ENCODE peak calls at places on chromosomes 12 and 14, in seven cellular contexts. S is HepG2, K is mesendoderm, L is PC-3, H is astrocyte, C is GM23338, B is SK-N-SH. M is an unnamed sample.
A peak's percentile ranks its signal among the peaks of the same experiment; 100 is the strongest.

GRCh38 chr14:29227631-29228030 is 461.0 kb downstream of the FOXG1 start:
- DNase-seq in S (no peak), K (no peak), L (no peak), H (peak; percentile 56), C (no peak), B (no peak), M (no peak)

GRCh38 chr14:78512021-78512420 is 341.8 kb downstream of the NRXN3 start:
- DNase-seq in S (no peak), K (no peak), L (no peak), H (no peak), C (no peak), B (no peak), M (no peak)

GRCh38 chr12:98503343-98503592 is 12.1 kb upstream of the TMPO start:
- DNase-seq in S (peak; percentile 84), K (peak; percentile 96), L (peak; percentile 97), H (peak; percentile 85), C (peak; percentile 91), B (peak; percentile 71), M (peak; percentile 88)

GRCh38 chr12:3076730-3077571 is at the start of gene TSPAN9:
- DNase-seq in S (peak; percentile 37), K (peak; percentile 45), L (peak; percentile 52), H (peak; percentile 34), C (peak; percentile 76), B (peak; percentile 96), M (peak; percentile 55)

GRCh38 chr12:48002179-48002601 is 2.1 kb downstream of the COL2A1 start:
- DNase-seq in S (no peak), K (peak; percentile 43), L (no peak), H (no peak), C (peak; percentile 67), B (peak; percentile 53), M (no peak)

GRCh38 chr12:66314278-66314677 is 12.0 kb downstream of the HELB start:
- DNase-seq in S (no peak), K (no peak), L (no peak), H (no peak), C (no peak), B (no peak), M (no peak)

GRCh38 chr12:47964102-47964723 is 817 bp downstream of the TMEM106C start:
- DNase-seq in S (no peak), K (peak; percentile 65), L (peak; percentile 34), H (no peak), C (peak; percentile 60), B (peak; percentile 58), M (peak; percentile 43)

GRCh38 chr14:57389646-57390036 is 745 bp upstream of the NAA30 start:
- DNase-seq in S (no peak), K (peak; percentile 59), L (no peak), H (no peak), C (peak; percentile 69), B (peak; percentile 1), M (no peak)

GRCh38 chr12:111276189-111276588 is 92.7 kb downstream of the PHETA1 start:
- DNase-seq in S (no peak), K (no peak), L (peak; percentile 55), H (no peak), C (no peak), B (no peak), M (no peak)

GRCh38 chr12:80708535-80709328 is 1.3 kb downstream of the MYF6 start:
- DNase-seq in S (no peak), K (peak; percentile 49), L (no peak), H (peak; percentile 14), C (peak; percentile 60), B (no peak), M (no peak)

GRCh38 chr12:9925746-9926393 is 6.3 kb downstream of the CLEC2A start:
- DNase-seq in S (peak; percentile 9), K (peak; percentile 74), L (peak; percentile 57), H (peak; percentile 20), C (peak; percentile 86), B (peak; percentile 7), M (no peak)

GRCh38 chr12:92509156-92509758 is 193.5 kb upstream of the PLEKHG7 start:
- DNase-seq in S (no peak), K (no peak), L (peak; percentile 40), H (peak; percentile 2), C (no peak), B (no peak), M (no peak)

GRCh38 chr14:25050494-25051170 is 685 bp upstream of the STXBP6 start:
- DNase-seq in S (no peak), K (peak; percentile 44), L (peak; percentile 38), H (peak; percentile 83), C (peak; percentile 59), B (no peak), M (no peak)

GRCh38 chr12:105461276-105461975 is 130.9 kb downstream of the C12orf75 start:
- DNase-seq in S (no peak), K (no peak), L (no peak), H (peak; percentile 36), C (no peak), B (no peak), M (no peak)

GRCh38 chr14:63229330-63230059 is 25.3 kb downstream of the RHOJ start:
- DNase-seq in S (no peak), K (no peak), L (no peak), H (no peak), C (no peak), B (no peak), M (no peak)

GRCh38 chr12:96811083-96811482 is 96.0 kb upstream of the NEDD1 start:
- DNase-seq in S (peak; percentile 46), K (peak; percentile 69), L (peak; percentile 99), H (peak; percentile 96), C (no peak), B (no peak), M (no peak)

GRCh38 chr14:25048170-25049126 is 1.5 kb downstream of the STXBP6 start:
- DNase-seq in S (no peak), K (no peak), L (peak; percentile 22), H (peak; percentile 81), C (peak; percentile 30), B (no peak), M (no peak)

GRCh38 chr12:121789233-121789781 is 4.2 kb downstream of the RHOF start:
- DNase-seq in S (no peak), K (no peak), L (no peak), H (no peak), C (no peak), B (no peak), M (no peak)

GRCh38 chr14:38248629-38249028 is 7.3 kb downstream of the CLEC14A start:
- DNase-seq in S (peak; percentile 28), K (peak; percentile 45), L (peak; percentile 25), H (no peak), C (peak; percentile 41), B (no peak), M (no peak)

GRCh38 chr14:57736391-57736790 is 129.5 kb downstream of the SLC35F4 start:
- DNase-seq in S (no peak), K (no peak), L (no peak), H (no peak), C (no peak), B (no peak), M (no peak)

GRCh38 chr14:102663031-102663430 is 70.6 kb downstream of the RCOR1 start:
- DNase-seq in S (no peak), K (peak; percentile 56), L (no peak), H (no peak), C (peak; percentile 78), B (no peak), M (no peak)

GRCh38 chr14:49959822-49960408 is 67.0 kb downstream of the ARF6 start:
- DNase-seq in S (no peak), K (no peak), L (no peak), H (no peak), C (no peak), B (no peak), M (no peak)

GRCh38 chr12:42789808-42790760 is 200.5 kb upstream of the PRICKLE1 start:
- DNase-seq in S (no peak), K (no peak), L (no peak), H (peak; percentile 14), C (no peak), B (no peak), M (no peak)

DNA sequence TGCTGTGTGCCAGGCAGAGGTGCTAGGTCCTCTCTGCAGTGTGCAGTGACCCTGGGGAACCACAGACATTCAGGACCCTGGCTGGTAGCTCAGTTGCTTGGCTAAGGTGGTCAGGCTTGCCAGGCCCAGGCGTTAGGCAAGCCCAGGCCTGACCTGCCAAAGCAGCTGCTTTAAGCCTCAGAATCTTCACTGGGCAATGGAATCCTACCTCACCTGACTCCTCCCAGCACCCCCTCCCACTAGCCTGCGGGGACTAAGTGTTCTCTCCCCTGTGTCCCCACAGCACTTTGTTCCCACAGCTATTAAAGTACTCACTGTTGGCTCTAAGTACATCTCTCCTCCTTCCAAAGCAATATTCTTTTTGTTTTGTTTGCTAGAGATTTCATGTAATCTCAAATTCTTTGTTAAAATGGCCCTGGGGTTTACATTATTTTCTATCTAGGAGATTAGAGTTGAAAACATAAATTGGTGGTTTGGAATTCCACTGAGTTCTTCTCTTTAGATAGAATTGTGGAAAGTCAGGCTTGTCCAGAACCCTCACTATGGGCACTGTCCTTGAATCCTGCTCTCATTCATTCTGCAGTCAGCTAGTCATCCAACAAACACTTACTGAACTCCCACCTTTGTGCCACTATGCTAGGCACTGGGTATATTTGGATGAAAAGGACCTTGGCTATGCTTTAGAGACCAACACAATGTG is 44.4 kb downstream of the DGLUCY start:
- DNase-seq in S (no peak), K (no peak), L (no peak), H (no peak), C (no peak), B (no peak), M (no peak)
- H3K27ac ChIP-seq in S (no peak overlapping the region), K (no peak overlapping the region), L (no peak overlapping the region), H (no peak overlapping the region), C (no peak overlapping the region), B (no peak overlapping the region), M (no peak overlapping the region)

GRCh38 chr12:108663324-108664015 is 29.8 kb upstream of the SELPLG start:
- DNase-seq in S (no peak), K (no peak), L (no peak), H (no peak), C (no peak), B (no peak), M (no peak)
- H3K79me2 ChIP-seq in S (peaks cover 29% of the 10 kb centered on the region), K (no peaks in the 10 kb centered on the region), L (peaks cover 78% of the 10 kb centered on the region), H (peaks cover 98% of the 10 kb centered on the region), C (peaks cover 8% of the 10 kb centered on the region), B (peaks cover 96% of the 10 kb centered on the region), M (peaks cover 20% of the 10 kb centered on the region)

GRCh38 chr12:5437122-5437521 is 5.2 kb downstream of the NTF3 start:
- DNase-seq in S (no peak), K (no peak), L (no peak), H (no peak), C (no peak), B (no peak), M (no peak)
- H3K27ac ChIP-seq in S (no peak overlapping the region), K (no peak overlapping the region), L (no peak overlapping the region), H (no peak overlapping the region), C (no peak overlapping the region), B (no peak overlapping the region), M (no peak overlapping the region)

GRCh38 chr12:11694528-11694927 is 45.1 kb downstream of the ETV6 start:
- DNase-seq in S (no peak), K (no peak), L (no peak), H (no peak), C (no peak), B (no peak), M (no peak)

GRCh38 chr12:11693626-11694025 is 44.2 kb downstream of the ETV6 start:
- DNase-seq in S (no peak), K (no peak), L (no peak), H (no peak), C (no peak), B (no peak), M (no peak)

GRCh38 chr12:11696084-11696483 is 46.6 kb downstream of the ETV6 start:
- DNase-seq in S (no peak), K (no peak), L (no peak), H (no peak), C (no peak), B (no peak), M (no peak)

GRCh38 chr12:11693068-11693467 is 43.6 kb downstream of the ETV6 start:
- DNase-seq in S (no peak), K (no peak), L (no peak), H (no peak), C (no peak), B (no peak), M (no peak)

GRCh38 chr12:11695321-11695720 is 45.8 kb downstream of the ETV6 start:
- DNase-seq in S (no peak), K (peak; percentile 21), L (no peak), H (peak; percentile 79), C (no peak), B (no peak), M (no peak)
- H3K79me2 ChIP-seq in S (no peaks in the 10 kb centered on the region), K (peaks cover 2% of the 10 kb centered on the region), L (no peaks in the 10 kb centered on the region), H (peaks cover 95% of the 10 kb centered on the region), C (peaks cover 35% of the 10 kb centered on the region), B (peaks cover 93% of the 10 kb centered on the region), M (peaks cover 99% of the 10 kb centered on the region)